ENCODE peak calls at places on chromosomes 1 and 21, in four cellular contexts. Q is K562, Z is IMR-90, K is A549. Y is an unnamed sample.
A peak's percentile ranks its signal among the peaks of the same experiment; 100 is the strongest.

GRCh38 chr1:7376676-7377075 is 394.4 kb upstream of the VAMP3 start:
- DNase-seq in Q (no peak), Z (no peak), K (no peak), Y (no peak)

GRCh38 chr21:23008803-23009202 is 2010.6 kb downstream of the NCAM2 start:
- DNase-seq in Q (no peak), Z (no peak), K (no peak), Y (no peak)

GRCh38 chr1:233647083-233647482 is 33.2 kb downstream of the KCNK1 start:
- DNase-seq in Q (no peak), Z (no peak), K (no peak), Y (no peak)

GRCh38 chr1:65940131-65940530 is 147.4 kb downstream of the PDE4B start:
- DNase-seq in Q (no peak), Z (no peak), K (no peak), Y (no peak)

GRCh38 chr21:41851090-41851790 is 27.9 kb downstream of the PRDM15 start:
- DNase-seq in Q (no peak), Z (no peak), K (no peak), Y (no peak)

GRCh38 chr1:224170748-224171478 is 12.1 kb upstream of the DEGS1 start:
- DNase-seq in Q (no peak), Z (no peak), K (peak; percentile 38), Y (no peak)

GRCh38 chr1:219463629-219464028 is 149.3 kb downstream of the ZC3H11B start:
- DNase-seq in Q (no peak), Z (no peak), K (no peak), Y (no peak)

GRCh38 chr1:108639899-108640560 is 20.9 kb downstream of the HENMT1 start:
- DNase-seq in Q (no peak), Z (no peak), K (no peak), Y (no peak)

GRCh38 chr21:32494946-32495703 is 82.6 kb downstream of the EVA1C start:
- DNase-seq in Q (peak; percentile 25), Z (peak; percentile 79), K (no peak), Y (no peak)

GRCh38 chr1:31701137-31701736 is 2.6 kb downstream of the COL16A1 start:
- DNase-seq in Q (peak; percentile 83), Z (peak; percentile 98), K (peak; percentile 79), Y (no peak)

GRCh38 chr1:14969006-14969405 is 184.5 kb upstream of the TMEM51 start:
- DNase-seq in Q (no peak), Z (no peak), K (no peak), Y (no peak)

GRCh38 chr1:16904560-16905111 is 8.9 kb downstream of the RNU1-2 start:
- DNase-seq in Q (peak; percentile 95), Z (peak; percentile 100), K (peak; percentile 73), Y (peak; percentile 85)

GRCh38 chr1:16906873-16907272 is 11.1 kb downstream of the RNU1-2 start:
- DNase-seq in Q (no peak), Z (no peak), K (no peak), Y (no peak)

GRCh38 chr1:16905856-16906702 is 10.3 kb downstream of the RNU1-2 start:
- DNase-seq in Q (no peak), Z (peak; percentile 56), K (no peak), Y (no peak)

GRCh38 chr1:16903458-16903796 is 7.6 kb downstream of the RNU1-2 start:
- DNase-seq in Q (no peak), Z (no peak), K (no peak), Y (no peak)

GRCh38 chr1:16905112-16905855 is 9.5 kb downstream of the RNU1-2 start:
- DNase-seq in Q (peak; percentile 64), Z (peak; percentile 96), K (peak; percentile 60), Y (peak; percentile 74)
- TF ChIP-seq ELK1 in Q (no peak), Z (no peak), K (no peak), Y (peak; percentile 72)

GRCh38 chr1:162236201-162236600 is 140.5 kb downstream of the SPATA46 start:
- DNase-seq in Q (no peak), Z (no peak), K (no peak), Y (no peak)
- TF ChIP-seq ELK1 in Q (no peak), Z (no peak), K (no peak), Y (no peak)

DNA sequence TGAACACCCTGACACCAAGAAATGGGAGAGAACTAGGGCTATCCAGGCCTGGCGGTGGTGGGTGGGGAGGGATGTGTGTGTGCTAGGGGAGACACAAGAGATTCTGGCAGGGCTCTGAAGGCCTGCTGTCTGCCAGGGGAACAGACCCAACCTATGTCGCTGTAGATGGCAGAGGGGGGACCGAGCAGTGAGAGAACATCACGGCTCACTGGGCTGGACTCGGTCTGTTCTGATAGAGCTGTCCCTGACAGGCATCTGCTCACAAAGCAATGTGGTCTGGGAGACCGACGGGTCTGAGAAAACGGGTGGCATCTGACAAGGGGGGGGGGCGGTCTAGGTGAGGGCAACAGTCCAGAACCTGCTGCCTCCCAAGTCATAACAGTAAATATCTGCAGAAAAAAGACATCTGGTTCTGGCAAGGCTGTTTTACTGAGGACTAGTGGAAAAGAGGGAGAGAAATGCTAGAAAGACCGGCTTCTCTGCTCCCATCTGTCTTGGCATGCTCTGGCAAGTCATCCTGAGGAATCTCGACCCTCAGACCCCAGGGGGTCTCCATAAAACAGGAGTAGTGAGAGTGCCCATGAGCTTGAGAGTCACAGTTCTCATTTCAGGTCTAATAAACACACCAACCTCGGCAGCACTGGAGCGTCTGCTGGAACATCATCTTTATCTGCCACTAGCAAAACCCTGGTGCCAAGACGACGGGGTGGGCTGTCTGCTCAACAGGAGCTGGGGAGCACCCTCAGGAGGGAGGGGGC is 36.5 kb downstream of the SLC66A1 start:
- DNase-seq in Q (no peak), Z (no peak), K (no peak), Y (no peak)
- TF ChIP-seq ELK1 in Q (no peak), Z (no peak), K (no peak), Y (no peak)

GRCh38 chr1:155326020-155326526 is 5.4 kb downstream of the RUSC1 start:
- DNase-seq in Q (no peak), Z (no peak), K (no peak), Y (no peak)
- TF ChIP-seq ELK1 in Q (no peak), Z (no peak), K (no peak), Y (no peak)

DNA sequence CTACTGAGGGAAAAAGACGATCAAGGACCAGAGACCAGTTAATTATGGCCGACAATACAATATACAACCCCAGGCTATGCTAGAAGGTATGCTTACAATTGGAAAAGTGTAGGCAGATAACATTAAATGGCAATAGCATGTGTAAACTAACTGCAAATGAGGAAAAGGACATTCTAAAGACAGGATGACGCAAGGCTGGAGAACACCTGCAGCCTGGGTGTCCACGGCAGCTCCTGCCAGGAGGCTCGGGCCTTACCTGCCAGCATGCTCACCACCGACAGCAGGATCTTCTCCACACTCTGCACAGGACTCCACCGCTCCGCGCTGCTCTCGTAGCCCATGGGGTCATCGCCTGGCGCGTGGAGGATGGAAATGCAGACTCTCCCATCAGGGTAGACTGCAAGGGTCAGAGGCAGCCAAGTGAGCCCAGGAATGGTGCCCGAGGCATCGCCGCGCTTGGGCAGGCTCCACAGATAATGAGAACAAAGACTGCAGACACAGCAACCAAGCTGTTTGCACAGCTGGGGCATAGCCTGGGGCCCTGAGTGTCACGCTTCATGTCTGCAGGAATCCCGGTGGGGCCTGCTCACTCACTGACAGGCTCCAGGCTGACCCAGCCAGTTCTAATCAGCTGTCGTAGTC is 28.2 kb downstream of the UBE2G2 start:
- DNase-seq in Q (no peak), Z (no peak), K (no peak), Y (no peak)
- TF ChIP-seq ELK1 in Q (no peak), Z (no peak), K (no peak), Y (no peak)

GRCh38 chr1:182713939-182714338 is 29.6 kb upstream of the RGS8 start:
- DNase-seq in Q (no peak), Z (no peak), K (no peak), Y (no peak)
- TF ChIP-seq ELK1 in Q (no peak), Z (no peak), K (no peak), Y (no peak)

GRCh38 chr1:17216078-17216477 is 11.2 kb downstream of the PADI1 start:
- DNase-seq in Q (no peak), Z (no peak), K (no peak), Y (no peak)
- TF ChIP-seq ELK1 in Q (no peak), Z (no peak), K (no peak), Y (no peak)

DNA sequence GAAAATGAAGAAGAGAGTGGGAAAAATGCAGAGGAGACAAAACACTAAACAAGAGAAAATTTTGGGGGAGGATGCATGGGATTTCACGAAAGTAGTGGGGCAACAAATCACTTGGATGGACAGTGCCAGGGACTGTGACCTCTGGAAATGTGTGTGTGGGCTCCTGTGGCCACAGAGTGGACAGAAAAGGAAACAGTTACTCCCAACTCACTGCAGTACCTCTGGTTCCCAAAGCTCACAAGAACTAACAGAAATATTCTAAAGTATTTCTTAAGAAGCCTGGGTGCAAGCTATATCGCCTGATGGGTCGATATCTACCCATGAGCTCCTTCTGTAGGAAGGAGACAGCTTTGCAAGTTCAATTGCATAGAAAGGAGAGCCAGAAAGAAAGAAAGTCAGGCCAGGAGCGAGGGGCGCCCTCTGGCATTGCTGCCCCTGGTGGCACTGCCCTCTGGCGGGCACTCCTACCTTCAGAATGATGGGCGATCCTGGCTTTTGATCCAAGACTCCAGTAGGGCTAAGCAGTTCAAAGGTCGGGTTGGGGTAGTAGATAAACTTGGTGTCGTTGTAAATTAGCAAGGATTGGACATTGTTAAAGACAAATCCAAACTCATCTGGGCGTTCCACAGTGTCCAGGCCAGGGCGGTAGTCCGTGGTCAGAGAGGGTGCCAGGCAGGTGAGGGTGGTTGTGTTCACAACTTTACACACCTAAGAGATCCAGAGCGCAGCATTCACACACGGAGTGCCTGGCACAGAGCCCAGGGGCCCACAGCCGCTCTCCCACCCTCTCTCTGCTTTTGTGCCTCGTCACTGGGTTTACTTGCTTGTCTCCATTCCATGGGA is 134.7 kb upstream of the CD34 start:
- DNase-seq in Q (no peak), Z (no peak), K (peak; percentile 52), Y (no peak)
- TF ChIP-seq ELK1 in Q (no peak), Z (no peak), K (no peak), Y (no peak)

GRCh38 chr1:42142894-42143675 is 10.1 kb upstream of the GUCA2B start:
- DNase-seq in Q (no peak), Z (no peak), K (no peak), Y (no peak)
- TF ChIP-seq ELK1 in Q (no peak), Z (no peak), K (no peak), Y (no peak)